ENCODE peak calls at places on chromosomes 11 and 22, in six cellular contexts. One of them, this sample, is unnamed.
A peak's percentile ranks its signal among the peaks of the same experiment; 100 is the strongest.

GRCh38 chr22:29623553-29624169 is 20.2 kb downstream of the NF2 start:
- DNase-seq in ovary: no peak
- DNase-seq in left ventricle myocardium inferior: no peak
- DNase-seq in A549: no peak
- DNase-seq in GM12878: no peak
- DNase-seq in heart right ventricle: no peak
- DNase-seq in this sample: no peak

GRCh38 chr11:79667377-79667776 is 226.5 kb upstream of the TENM4 start:
- DNase-seq in ovary: no peak
- DNase-seq in left ventricle myocardium inferior: no peak
- DNase-seq in A549: no peak
- DNase-seq in GM12878: no peak
- DNase-seq in heart right ventricle: no peak
- DNase-seq in this sample: no peak

GRCh38 chr22:25623310-25623734 is 58.8 kb downstream of the GRK3 start:
- DNase-seq in ovary: no peak
- DNase-seq in left ventricle myocardium inferior: no peak
- DNase-seq in A549: no peak
- DNase-seq in GM12878: peak; percentile 93
- DNase-seq in heart right ventricle: no peak
- DNase-seq in this sample: no peak

GRCh38 chr11:107696140-107696539 is 15.7 kb downstream of the SLN start:
- DNase-seq in ovary: no peak
- DNase-seq in left ventricle myocardium inferior: no peak
- DNase-seq in A549: peak; percentile 71
- DNase-seq in GM12878: no peak
- DNase-seq in heart right ventricle: no peak
- DNase-seq in this sample: no peak

GRCh38 chr11:63762662-63763505 is 5.7 kb downstream of the ZFTA start:
- DNase-seq in ovary: peak; percentile 67
- DNase-seq in left ventricle myocardium inferior: peak; percentile 47
- DNase-seq in A549: no peak
- DNase-seq in GM12878: no peak
- DNase-seq in heart right ventricle: peak; percentile 35
- DNase-seq in this sample: peak; percentile 75

GRCh38 chr22:19960491-19961200 is 19.0 kb upstream of the TXNRD2 start:
- DNase-seq in ovary: no peak
- DNase-seq in left ventricle myocardium inferior: no peak
- DNase-seq in A549: no peak
- DNase-seq in GM12878: no peak
- DNase-seq in heart right ventricle: no peak
- DNase-seq in this sample: no peak

GRCh38 chr11:73072935-73073481 is 69.1 kb downstream of the FCHSD2 start:
- DNase-seq in ovary: no peak
- DNase-seq in left ventricle myocardium inferior: no peak
- DNase-seq in A549: peak; percentile 75
- DNase-seq in GM12878: peak; percentile 72
- DNase-seq in heart right ventricle: no peak
- DNase-seq in this sample: no peak

GRCh38 chr11:62497132-62497915 is 49.3 kb downstream of the AHNAK start:
- DNase-seq in ovary: no peak
- DNase-seq in left ventricle myocardium inferior: no peak
- DNase-seq in A549: peak; percentile 85
- DNase-seq in GM12878: peak; percentile 13
- DNase-seq in heart right ventricle: no peak
- DNase-seq in this sample: no peak

GRCh38 chr11:86799680-86800075 is 664 bp upstream of the PRSS23 start:
- DNase-seq in ovary: peak; percentile 29
- DNase-seq in left ventricle myocardium inferior: no peak
- DNase-seq in A549: peak; percentile 61
- DNase-seq in GM12878: no peak
- DNase-seq in heart right ventricle: no peak
- DNase-seq in this sample: peak; percentile 70

GRCh38 chr11:97461044-97461880 is 1071.4 kb downstream of the JRKL start:
- DNase-seq in ovary: no peak
- DNase-seq in left ventricle myocardium inferior: no peak
- DNase-seq in A549: no peak
- DNase-seq in GM12878: no peak
- DNase-seq in heart right ventricle: no peak
- DNase-seq in this sample: no peak

GRCh38 chr22:19696504-19697276 is 17.6 kb upstream of the SEPTIN5 start:
- DNase-seq in ovary: no peak
- DNase-seq in left ventricle myocardium inferior: no peak
- DNase-seq in A549: no peak
- DNase-seq in GM12878: no peak
- DNase-seq in heart right ventricle: no peak
- DNase-seq in this sample: no peak

GRCh38 chr11:4559527-4560440 is 14.8 kb downstream of the OR52M1 start:
- DNase-seq in ovary: no peak
- DNase-seq in left ventricle myocardium inferior: no peak
- DNase-seq in A549: no peak
- DNase-seq in GM12878: no peak
- DNase-seq in heart right ventricle: no peak
- DNase-seq in this sample: no peak

GRCh38 chr22:24761888-24762675 is 12.4 kb downstream of the PIWIL3 start:
- DNase-seq in ovary: no peak
- DNase-seq in left ventricle myocardium inferior: no peak
- DNase-seq in A549: no peak
- DNase-seq in GM12878: no peak
- DNase-seq in heart right ventricle: no peak
- DNase-seq in this sample: no peak

GRCh38 chr11:118918686-118919280 is 6.9 kb downstream of the BCL9L start:
- DNase-seq in ovary: no peak
- DNase-seq in left ventricle myocardium inferior: no peak
- DNase-seq in A549: peak; percentile 71
- DNase-seq in GM12878: no peak
- DNase-seq in heart right ventricle: no peak
- DNase-seq in this sample: no peak

GRCh38 chr11:125410091-125410490 is 86.0 kb downstream of the FEZ1 start:
- DNase-seq in ovary: no peak
- DNase-seq in left ventricle myocardium inferior: no peak
- DNase-seq in A549: no peak
- DNase-seq in GM12878: no peak
- DNase-seq in heart right ventricle: no peak
- DNase-seq in this sample: no peak

GRCh38 chr22:44049369-44050231 is 25.5 kb downstream of the PARVB start:
- DNase-seq in ovary: peak; percentile 53
- DNase-seq in left ventricle myocardium inferior: no peak
- DNase-seq in A549: no peak
- DNase-seq in GM12878: no peak
- DNase-seq in heart right ventricle: no peak
- DNase-seq in this sample: no peak

GRCh38 chr11:8288166-8288772 is 24.6 kb upstream of the LMO1 start:
- DNase-seq in ovary: no peak
- DNase-seq in left ventricle myocardium inferior: no peak
- DNase-seq in A549: no peak
- DNase-seq in GM12878: no peak
- DNase-seq in heart right ventricle: no peak
- DNase-seq in this sample: peak; percentile 16

GRCh38 chr11:85822814-85823213 is 11.9 kb upstream of the SYTL2 start:
- DNase-seq in ovary: no peak
- DNase-seq in left ventricle myocardium inferior: no peak
- DNase-seq in A549: no peak
- DNase-seq in GM12878: no peak
- DNase-seq in heart right ventricle: no peak
- DNase-seq in this sample: no peak

GRCh38 chr11:75966546-75967287 is 151.7 kb downstream of the UVRAG start:
- DNase-seq in ovary: no peak
- DNase-seq in left ventricle myocardium inferior: no peak
- DNase-seq in A549: peak; percentile 9
- DNase-seq in GM12878: no peak
- DNase-seq in heart right ventricle: no peak
- DNase-seq in this sample: no peak

GRCh38 chr22:29396126-29396525 is 7.8 kb upstream of the AP1B1 start:
- DNase-seq in ovary: no peak
- DNase-seq in left ventricle myocardium inferior: no peak
- DNase-seq in A549: no peak
- DNase-seq in GM12878: no peak
- DNase-seq in heart right ventricle: no peak
- DNase-seq in this sample: no peak

GRCh38 chr11:46914363-46914762 is 4.0 kb downstream of the LRP4 start:
- DNase-seq in ovary: no peak
- DNase-seq in left ventricle myocardium inferior: peak; percentile 50
- DNase-seq in A549: no peak
- DNase-seq in GM12878: no peak
- DNase-seq in heart right ventricle: peak; percentile 58
- DNase-seq in this sample: no peak

GRCh38 chr11:8333431-8334401 is 70.0 kb upstream of the LMO1 start:
- DNase-seq in ovary: no peak
- DNase-seq in left ventricle myocardium inferior: no peak
- DNase-seq in A549: peak; percentile 23
- DNase-seq in GM12878: no peak
- DNase-seq in heart right ventricle: no peak
- DNase-seq in this sample: no peak

GRCh38 chr22:42277988-42278776 is 7.7 kb upstream of the TCF20 start:
- DNase-seq in ovary: no peak
- DNase-seq in left ventricle myocardium inferior: no peak
- DNase-seq in A549: no peak
- DNase-seq in GM12878: no peak
- DNase-seq in heart right ventricle: no peak
- DNase-seq in this sample: no peak

GRCh38 chr11:69010361-69010891 is 2.6 kb downstream of the MRGPRF start:
- DNase-seq in ovary: peak; percentile 28
- DNase-seq in left ventricle myocardium inferior: no peak
- DNase-seq in A549: no peak
- DNase-seq in GM12878: no peak
- DNase-seq in heart right ventricle: no peak
- DNase-seq in this sample: no peak

DNA sequence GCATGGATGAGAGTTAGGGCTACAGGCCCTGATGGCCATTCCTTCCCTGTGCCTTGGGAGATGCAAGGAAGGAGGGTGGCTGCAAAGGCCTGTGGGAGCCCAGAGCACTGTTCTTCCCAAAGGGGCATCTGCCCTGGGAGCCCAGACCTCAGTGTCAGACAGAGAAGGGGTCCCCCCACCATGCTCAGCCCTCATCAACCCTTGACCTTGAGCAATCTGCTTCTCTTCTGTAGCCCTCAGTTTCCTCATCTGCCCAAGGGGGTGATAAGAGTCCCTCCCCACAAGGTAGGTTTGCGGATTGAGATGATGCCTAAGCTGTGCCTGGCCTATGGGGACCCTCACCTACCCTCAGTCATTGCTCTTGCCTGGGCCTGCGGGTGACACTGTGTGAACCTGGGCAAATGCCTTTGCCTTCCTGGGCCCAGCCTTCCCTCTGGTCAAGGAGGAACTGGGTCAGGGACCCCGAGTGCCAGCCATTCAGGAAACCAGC is 47.5 kb downstream of the IGLL5 start:
- DNase-seq in ovary: no peak
- DNase-seq in left ventricle myocardium inferior: no peak
- DNase-seq in A549: no peak
- DNase-seq in GM12878: no peak
- DNase-seq in heart right ventricle: no peak
- DNase-seq in this sample: no peak
- H3K4me1 ChIP-seq in ovary: no peaks in the 10 kb centered on the region
- H3K4me1 ChIP-seq in left ventricle myocardium inferior: no peaks in the 10 kb centered on the region
- H3K4me1 ChIP-seq in A549: peaks cover 6% of the 10 kb centered on the region
- H3K4me1 ChIP-seq in GM12878: peaks cover 92% of the 10 kb centered on the region
- H3K4me1 ChIP-seq in heart right ventricle: no peaks in the 10 kb centered on the region
- H3K4me1 ChIP-seq in this sample: no peaks in the 10 kb centered on the region

GRCh38 chr22:37419370-37419915 is 7.8 kb downstream of the ELFN2 start:
- DNase-seq in ovary: no peak
- DNase-seq in left ventricle myocardium inferior: no peak
- DNase-seq in A549: no peak
- DNase-seq in GM12878: no peak
- DNase-seq in heart right ventricle: no peak
- DNase-seq in this sample: no peak

GRCh38 chr22:37419916-37420655 is 7.2 kb downstream of the ELFN2 start:
- DNase-seq in ovary: no peak
- DNase-seq in left ventricle myocardium inferior: no peak
- DNase-seq in A549: no peak
- DNase-seq in GM12878: no peak
- DNase-seq in heart right ventricle: no peak
- DNase-seq in this sample: no peak

GRCh38 chr22:37418627-37419369 is 8.5 kb downstream of the ELFN2 start:
- DNase-seq in ovary: no peak
- DNase-seq in left ventricle myocardium inferior: no peak
- DNase-seq in A549: no peak
- DNase-seq in GM12878: no peak
- DNase-seq in heart right ventricle: no peak
- DNase-seq in this sample: no peak

GRCh38 chr22:37421468-37421877 is 5.8 kb downstream of the ELFN2 start:
- DNase-seq in ovary: no peak
- DNase-seq in left ventricle myocardium inferior: no peak
- DNase-seq in A549: no peak
- DNase-seq in GM12878: no peak
- DNase-seq in heart right ventricle: no peak
- DNase-seq in this sample: no peak

DNA sequence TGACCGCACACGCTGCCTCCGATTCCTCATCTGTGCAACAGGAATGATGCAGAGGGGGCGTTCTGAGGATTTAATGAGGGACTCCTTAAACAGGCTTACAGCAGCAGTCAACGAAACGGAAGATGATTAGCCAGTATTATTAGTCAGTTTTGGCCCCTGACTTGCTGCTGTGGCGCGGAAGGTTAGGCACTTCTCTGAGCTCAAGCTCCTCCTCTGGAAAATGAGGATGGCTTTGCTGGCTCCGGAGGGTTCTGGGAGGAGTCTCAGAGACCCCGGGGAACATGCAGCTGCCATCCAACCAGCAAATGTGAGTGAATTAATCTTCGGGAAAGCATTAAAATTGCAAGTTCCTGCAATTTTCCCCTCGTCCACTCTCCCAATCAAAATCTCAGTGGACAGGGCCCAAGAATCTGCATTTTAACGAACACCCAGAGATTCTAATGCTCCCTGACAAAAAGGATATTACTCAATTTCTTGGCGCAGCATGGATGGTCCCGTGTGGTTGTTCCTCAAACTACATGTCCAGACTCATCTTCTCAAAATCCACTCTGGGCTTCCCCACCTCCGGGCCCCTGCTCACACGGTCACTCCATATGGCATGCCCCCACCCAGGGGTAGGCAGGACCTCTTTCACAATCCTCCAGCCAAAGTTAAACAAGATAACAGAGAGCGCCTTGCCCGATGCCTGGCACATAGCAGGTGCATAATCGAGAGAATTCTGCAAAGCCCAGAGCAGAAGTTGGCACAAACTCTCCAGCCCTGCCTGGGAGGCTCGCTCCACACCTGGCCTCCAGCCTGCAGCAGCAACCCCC is 6.4 kb downstream of the ELFN2 start:
- DNase-seq in ovary: no peak
- DNase-seq in left ventricle myocardium inferior: no peak
- DNase-seq in A549: no peak
- DNase-seq in GM12878: no peak
- DNase-seq in heart right ventricle: no peak
- DNase-seq in this sample: peak; percentile 77
- TF ChIP-seq CTCF in ovary: no peak
- TF ChIP-seq CTCF in left ventricle myocardium inferior: no peak
- TF ChIP-seq CTCF in A549: no peak
- TF ChIP-seq CTCF in GM12878: no peak
- TF ChIP-seq CTCF in heart right ventricle: no peak
- TF ChIP-seq CTCF in this sample: no peak

GRCh38 chr11:82663535-82663934 is 70.1 kb downstream of the FAM181B start:
- DNase-seq in ovary: no peak
- DNase-seq in left ventricle myocardium inferior: no peak
- DNase-seq in A549: no peak
- DNase-seq in GM12878: no peak
- DNase-seq in heart right ventricle: no peak
- DNase-seq in this sample: no peak
- H3K27ac ChIP-seq in ovary: no peak overlapping the region
- H3K27ac ChIP-seq in left ventricle myocardium inferior: no peak overlapping the region
- H3K27ac ChIP-seq in A549: no peak overlapping the region
- H3K27ac ChIP-seq in GM12878: no peak overlapping the region
- H3K27ac ChIP-seq in heart right ventricle: no peak overlapping the region
- H3K27ac ChIP-seq in this sample: no peak overlapping the region

GRCh38 chr22:40324468-40325305 is 21.6 kb upstream of the ADSL start:
- DNase-seq in ovary: no peak
- DNase-seq in left ventricle myocardium inferior: no peak
- DNase-seq in A549: no peak
- DNase-seq in GM12878: no peak
- DNase-seq in heart right ventricle: no peak
- DNase-seq in this sample: no peak
- H3K4me1 ChIP-seq in ovary: no peaks in the 10 kb centered on the region
- H3K4me1 ChIP-seq in left ventricle myocardium inferior: peaks cover 20% of the 10 kb centered on the region
- H3K4me1 ChIP-seq in A549: no peaks in the 10 kb centered on the region
- H3K4me1 ChIP-seq in GM12878: no peaks in the 10 kb centered on the region
- H3K4me1 ChIP-seq in heart right ventricle: peaks cover 5% of the 10 kb centered on the region
- H3K4me1 ChIP-seq in this sample: no peaks in the 10 kb centered on the region

This sample was measured in tibial artery.